ENCODE peak calls at places on chromosomes 7 and 10, in five cellular contexts. D is mesendoderm, U is neural progenitor cell, V is K562, F is IMR-90. L is an unnamed sample.

GRCh38 chr7:44678468-44679179 is 70.0 kb upstream of the ZMIZ2 start:
- DNase-seq in D (no peak), U (no peak), V (no peak), F (peak), L (peak)

GRCh38 chr7:133376514-133376913 is 123.6 kb downstream of the EXOC4 start:
- DNase-seq in D (no peak), U (no peak), V (no peak), F (no peak), L (no peak)

GRCh38 chr7:99440195-99440594 is 1.5 kb downstream of the CPSF4 start:
- DNase-seq in D (peak), U (no peak), V (no peak), F (peak), L (no peak)

GRCh38 chr7:151890355-151891004 is 13.6 kb upstream of the PRKAG2 start:
- DNase-seq in D (no peak), U (no peak), V (no peak), F (no peak), L (no peak)

GRCh38 chr10:29862926-29863614 is 196.3 kb downstream of the JCAD start:
- DNase-seq in D (no peak), U (no peak), V (no peak), F (peak), L (peak)

GRCh38 chr10:127884501-127884900 is 8.2 kb downstream of the CLRN3 start:
- DNase-seq in D (no peak), U (no peak), V (no peak), F (no peak), L (no peak)

GRCh38 chr7:101860316-101861222 is 43.1 kb downstream of the CUX1 start:
- DNase-seq in D (no peak), U (no peak), V (no peak), F (no peak), L (no peak)

GRCh38 chr7:34096135-34096775 is 190.9 kb downstream of the BMPER start:
- DNase-seq in D (no peak), U (no peak), V (no peak), F (peak), L (no peak)

GRCh38 chr7:27708485-27708884 is 31.5 kb upstream of the TAX1BP1 start:
- DNase-seq in D (no peak), U (no peak), V (no peak), F (no peak), L (no peak)

GRCh38 chr7:150937848-150938561 is 40.1 kb downstream of the KCNH2 start:
- DNase-seq in D (peak), U (peak), V (peak), F (peak), L (peak)

GRCh38 chr10:78642261-78642660 is 426.5 kb upstream of the ZMIZ1 start:
- DNase-seq in D (no peak), U (no peak), V (no peak), F (no peak), L (no peak)

GRCh38 chr10:78643513-78643912 is 425.3 kb upstream of the ZMIZ1 start:
- DNase-seq in D (no peak), U (no peak), V (no peak), F (no peak), L (no peak)

GRCh38 chr10:78641693-78642092 is 427.1 kb upstream of the ZMIZ1 start:
- DNase-seq in D (no peak), U (no peak), V (no peak), F (no peak), L (no peak)

GRCh38 chr10:78639629-78640028 is 429.1 kb upstream of the ZMIZ1 start:
- DNase-seq in D (no peak), U (no peak), V (no peak), F (no peak), L (no peak)

DNA sequence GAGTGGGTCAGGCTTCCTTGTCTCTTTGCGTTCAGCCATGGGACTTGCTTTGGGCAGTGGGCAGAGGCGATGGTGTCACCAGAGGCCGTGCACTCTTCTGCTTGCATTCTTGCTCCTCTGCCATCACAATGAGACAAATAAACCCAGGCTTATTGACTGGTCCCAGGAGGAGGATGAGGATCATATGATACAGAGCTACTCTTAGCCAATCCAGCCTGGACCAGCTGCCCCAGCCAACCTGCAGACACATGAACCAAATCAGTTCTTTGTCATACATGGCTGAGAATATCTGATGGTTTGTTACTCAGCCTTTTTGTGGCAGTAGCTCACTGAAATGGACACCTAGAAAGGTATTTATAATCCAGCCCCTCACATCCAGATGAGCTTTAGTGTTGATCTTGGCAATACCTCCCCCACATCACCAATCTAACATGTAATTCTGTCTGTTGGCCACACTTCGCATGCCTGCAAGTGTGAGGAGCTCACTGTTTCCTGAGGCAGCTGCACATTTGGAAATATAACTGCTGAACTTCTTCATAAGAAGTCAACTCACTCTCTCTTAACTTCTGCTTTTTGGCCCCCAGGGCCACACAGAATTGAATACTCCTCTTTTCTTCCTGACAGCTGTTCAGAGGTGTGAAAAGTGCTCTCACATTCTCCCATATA is 427.7 kb upstream of the ZMIZ1 start:
- DNase-seq in D (no peak), U (no peak), V (no peak), F (no peak), L (no peak)
- H3K4me2 ChIP-seq in D (no peak), U (no peak), V (no peak), F (no peak), L (no peak)

DNA sequence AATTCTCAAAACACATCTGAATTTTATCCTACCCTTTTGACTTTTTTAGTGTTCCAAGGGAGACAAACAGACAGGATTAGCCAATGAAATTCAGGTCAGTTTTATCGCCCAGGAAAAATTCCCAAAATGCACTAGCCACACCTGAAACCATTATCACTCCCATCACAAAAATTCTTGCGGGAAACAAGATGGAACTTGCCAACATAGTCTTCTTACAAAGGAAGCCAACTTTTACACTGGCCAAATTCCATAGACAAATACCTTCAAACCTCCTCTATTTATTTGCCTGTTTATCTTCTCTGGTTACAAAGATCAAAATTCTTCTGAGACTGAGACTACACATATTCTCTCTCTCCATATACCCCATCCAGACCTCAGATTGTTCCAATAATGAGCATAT is 30.1 kb downstream of the MET start:
- DNase-seq in D (no peak), U (no peak), V (no peak), F (no peak), L (peak)
- H3K4me2 ChIP-seq in D (no peak), U (no peak), V (no peak), F (no peak), L (no peak)

GRCh38 chr10:6102128-6102527 is 13.3 kb downstream of the RBM17 start:
- DNase-seq in D (no peak), U (no peak), V (no peak), F (no peak), L (no peak)

GRCh38 chr10:6100370-6100769 is 11.5 kb downstream of the RBM17 start:
- DNase-seq in D (no peak), U (no peak), V (no peak), F (no peak), L (no peak)

GRCh38 chr10:6098156-6098555 is 9.3 kb downstream of the RBM17 start:
- DNase-seq in D (no peak), U (no peak), V (no peak), F (no peak), L (no peak)

GRCh38 chr10:6103591-6103990 is 14.8 kb downstream of the RBM17 start:
- DNase-seq in D (no peak), U (no peak), V (no peak), F (no peak), L (no peak)

DNA sequence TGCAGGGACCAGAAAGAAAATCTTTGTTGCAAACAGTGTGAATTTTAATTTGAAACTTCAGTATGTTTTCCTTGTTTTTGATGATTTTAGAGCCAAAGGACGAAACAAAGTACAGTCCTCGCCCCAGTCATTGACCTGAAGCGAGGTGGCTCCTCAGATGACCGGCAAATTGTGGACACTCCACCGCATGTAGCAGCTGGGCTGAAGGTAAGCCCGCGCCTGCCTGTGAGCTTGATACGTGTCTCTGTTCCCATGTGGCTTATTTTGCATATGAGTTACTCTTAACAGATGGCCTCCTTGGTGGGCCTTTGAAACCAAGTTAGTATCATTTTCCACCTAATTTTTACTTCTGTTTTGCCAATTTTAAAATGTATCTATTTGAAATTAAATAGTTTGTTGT is 12.3 kb downstream of the RBM17 start:
- DNase-seq in D (no peak), U (no peak), V (no peak), F (no peak), L (no peak)
- H3K4me2 ChIP-seq in D (no peak), U (no peak), V (no peak), F (no peak), L (no peak)

GRCh38 chr7:141551080-141551772 is at the start of gene AGK:
- DNase-seq in D (peak), U (peak), V (peak), F (peak), L (peak)

GRCh38 chr7:141550694-141551079 is 523 bp upstream of the AGK start:
- DNase-seq in D (no peak), U (peak), V (no peak), F (no peak), L (no peak)

GRCh38 chr7:141551773-141552162 is 558 bp downstream of the AGK start:
- DNase-seq in D (no peak), U (peak), V (no peak), F (no peak), L (no peak)

GRCh38 chr7:141544831-141545230 is 6.4 kb upstream of the AGK start:
- DNase-seq in D (no peak), U (peak), V (no peak), F (no peak), L (no peak)

GRCh38 chr7:141549582-141549981 is 1.6 kb upstream of the AGK start:
- DNase-seq in D (no peak), U (no peak), V (no peak), F (no peak), L (no peak)
- H3K4me2 ChIP-seq in D (no peak), U (no peak), V (no peak), F (no peak), L (no peak)